ENCODE peak calls at places on chromosomes 16 and 17, in ten cellular contexts. One of them, this sample, is unnamed.
A peak's percentile ranks its signal among the peaks of the same experiment; 100 is the strongest.

GRCh38 chr16:58124601-58124915 is 4.6 kb downstream of the CFAP20 start:
- DNase-seq in stimulated activated CD4-positive, alpha-beta T cell treated with anti-CD3 and anti-CD28 coated beads, Interleukin-1b, Interleukin-23, amount 100 ng/mL, for 24 hours: no peak
- DNase-seq in hypothalamus: no peak
- DNase-seq in GDM1: no peak
- DNase-seq in cardiac muscle cell: no peak
- DNase-seq in hepatic stellate cell: no peak
- DNase-seq in EL: peak; percentile 47
- DNase-seq in effector memory CD4-positive, alpha-beta T cell: no peak
- DNase-seq in nephron progenitor cell: no peak
- DNase-seq in activated effector memory CD4-positive, alpha-beta T cell treated with Interleukin-2 at 50 U/mL for 16 hours: no peak
- DNase-seq in this sample: no peak

GRCh38 chr16:75382611-75383010 is 50.7 kb downstream of the CFDP1 start:
- DNase-seq in stimulated activated CD4-positive, alpha-beta T cell treated with anti-CD3 and anti-CD28 coated beads, Interleukin-1b, Interleukin-23, amount 100 ng/mL, for 24 hours: no peak
- DNase-seq in hypothalamus: no peak
- DNase-seq in GDM1: no peak
- DNase-seq in cardiac muscle cell: no peak
- DNase-seq in hepatic stellate cell: no peak
- DNase-seq in EL: no peak
- DNase-seq in effector memory CD4-positive, alpha-beta T cell: no peak
- DNase-seq in nephron progenitor cell: no peak
- DNase-seq in activated effector memory CD4-positive, alpha-beta T cell treated with Interleukin-2 at 50 U/mL for 16 hours: no peak
- DNase-seq in this sample: no peak

GRCh38 chr17:40122944-40123810 is 1.4 kb downstream of the MSL1 start:
- DNase-seq in stimulated activated CD4-positive, alpha-beta T cell treated with anti-CD3 and anti-CD28 coated beads, Interleukin-1b, Interleukin-23, amount 100 ng/mL, for 24 hours: no peak
- DNase-seq in hypothalamus: peak; percentile 38
- DNase-seq in GDM1: peak; percentile 27
- DNase-seq in cardiac muscle cell: peak; percentile 73
- DNase-seq in hepatic stellate cell: peak; percentile 67
- DNase-seq in EL: peak; percentile 55
- DNase-seq in effector memory CD4-positive, alpha-beta T cell: peak; percentile 27
- DNase-seq in nephron progenitor cell: peak; percentile 75
- DNase-seq in activated effector memory CD4-positive, alpha-beta T cell treated with Interleukin-2 at 50 U/mL for 16 hours: peak; percentile 31
- DNase-seq in this sample: no peak

GRCh38 chr16:3520398-3520797 is 19.6 kb downstream of the CLUAP1 start:
- DNase-seq in stimulated activated CD4-positive, alpha-beta T cell treated with anti-CD3 and anti-CD28 coated beads, Interleukin-1b, Interleukin-23, amount 100 ng/mL, for 24 hours: no peak
- DNase-seq in hypothalamus: no peak
- DNase-seq in GDM1: no peak
- DNase-seq in cardiac muscle cell: no peak
- DNase-seq in hepatic stellate cell: no peak
- DNase-seq in EL: no peak
- DNase-seq in effector memory CD4-positive, alpha-beta T cell: no peak
- DNase-seq in nephron progenitor cell: no peak
- DNase-seq in activated effector memory CD4-positive, alpha-beta T cell treated with Interleukin-2 at 50 U/mL for 16 hours: no peak
- DNase-seq in this sample: no peak

GRCh38 chr16:85220125-85220839 is 108.0 kb upstream of the CIBAR2 start:
- DNase-seq in stimulated activated CD4-positive, alpha-beta T cell treated with anti-CD3 and anti-CD28 coated beads, Interleukin-1b, Interleukin-23, amount 100 ng/mL, for 24 hours: no peak
- DNase-seq in hypothalamus: peak; percentile 69
- DNase-seq in GDM1: no peak
- DNase-seq in cardiac muscle cell: no peak
- DNase-seq in hepatic stellate cell: peak; percentile 82
- DNase-seq in EL: peak; percentile 69
- DNase-seq in effector memory CD4-positive, alpha-beta T cell: no peak
- DNase-seq in nephron progenitor cell: peak; percentile 79
- DNase-seq in activated effector memory CD4-positive, alpha-beta T cell treated with Interleukin-2 at 50 U/mL for 16 hours: no peak
- DNase-seq in this sample: no peak

GRCh38 chr17:63413128-63413527 is 33.0 kb downstream of the CYB561 start:
- DNase-seq in stimulated activated CD4-positive, alpha-beta T cell treated with anti-CD3 and anti-CD28 coated beads, Interleukin-1b, Interleukin-23, amount 100 ng/mL, for 24 hours: no peak
- DNase-seq in hypothalamus: no peak
- DNase-seq in GDM1: no peak
- DNase-seq in cardiac muscle cell: no peak
- DNase-seq in hepatic stellate cell: no peak
- DNase-seq in EL: no peak
- DNase-seq in effector memory CD4-positive, alpha-beta T cell: no peak
- DNase-seq in nephron progenitor cell: no peak
- DNase-seq in activated effector memory CD4-positive, alpha-beta T cell treated with Interleukin-2 at 50 U/mL for 16 hours: no peak
- DNase-seq in this sample: no peak

GRCh38 chr16:13070268-13070667 is 168.9 kb downstream of the SHISA9 start:
- DNase-seq in stimulated activated CD4-positive, alpha-beta T cell treated with anti-CD3 and anti-CD28 coated beads, Interleukin-1b, Interleukin-23, amount 100 ng/mL, for 24 hours: no peak
- DNase-seq in hypothalamus: peak; percentile 58
- DNase-seq in GDM1: no peak
- DNase-seq in cardiac muscle cell: no peak
- DNase-seq in hepatic stellate cell: no peak
- DNase-seq in EL: no peak
- DNase-seq in effector memory CD4-positive, alpha-beta T cell: no peak
- DNase-seq in nephron progenitor cell: peak; percentile 21
- DNase-seq in activated effector memory CD4-positive, alpha-beta T cell treated with Interleukin-2 at 50 U/mL for 16 hours: no peak
- DNase-seq in this sample: no peak

GRCh38 chr16:80689487-80689886 is 114.9 kb downstream of the CDYL2 start:
- DNase-seq in stimulated activated CD4-positive, alpha-beta T cell treated with anti-CD3 and anti-CD28 coated beads, Interleukin-1b, Interleukin-23, amount 100 ng/mL, for 24 hours: no peak
- DNase-seq in hypothalamus: no peak
- DNase-seq in GDM1: no peak
- DNase-seq in cardiac muscle cell: no peak
- DNase-seq in hepatic stellate cell: no peak
- DNase-seq in EL: no peak
- DNase-seq in effector memory CD4-positive, alpha-beta T cell: no peak
- DNase-seq in nephron progenitor cell: no peak
- DNase-seq in activated effector memory CD4-positive, alpha-beta T cell treated with Interleukin-2 at 50 U/mL for 16 hours: no peak
- DNase-seq in this sample: no peak

GRCh38 chr17:66873962-66874361 is 39.0 kb downstream of the CACNG5 start:
- DNase-seq in stimulated activated CD4-positive, alpha-beta T cell treated with anti-CD3 and anti-CD28 coated beads, Interleukin-1b, Interleukin-23, amount 100 ng/mL, for 24 hours: no peak
- DNase-seq in hypothalamus: no peak
- DNase-seq in GDM1: no peak
- DNase-seq in cardiac muscle cell: no peak
- DNase-seq in hepatic stellate cell: no peak
- DNase-seq in EL: no peak
- DNase-seq in effector memory CD4-positive, alpha-beta T cell: no peak
- DNase-seq in nephron progenitor cell: no peak
- DNase-seq in activated effector memory CD4-positive, alpha-beta T cell treated with Interleukin-2 at 50 U/mL for 16 hours: no peak
- DNase-seq in this sample: no peak

GRCh38 chr16:49592507-49593422 is 219.2 kb downstream of the C16orf78 start:
- DNase-seq in stimulated activated CD4-positive, alpha-beta T cell treated with anti-CD3 and anti-CD28 coated beads, Interleukin-1b, Interleukin-23, amount 100 ng/mL, for 24 hours: peak; percentile 15
- DNase-seq in hypothalamus: peak; percentile 17
- DNase-seq in GDM1: no peak
- DNase-seq in cardiac muscle cell: peak; percentile 44
- DNase-seq in hepatic stellate cell: peak; percentile 66
- DNase-seq in EL: peak; percentile 17
- DNase-seq in effector memory CD4-positive, alpha-beta T cell: no peak
- DNase-seq in nephron progenitor cell: peak; percentile 60
- DNase-seq in activated effector memory CD4-positive, alpha-beta T cell treated with Interleukin-2 at 50 U/mL for 16 hours: peak; percentile 2
- DNase-seq in this sample: peak; percentile 9

GRCh38 chr17:20121359-20122235 is 112.4 kb downstream of the SPECC1 start:
- DNase-seq in stimulated activated CD4-positive, alpha-beta T cell treated with anti-CD3 and anti-CD28 coated beads, Interleukin-1b, Interleukin-23, amount 100 ng/mL, for 24 hours: peak; percentile 42
- DNase-seq in hypothalamus: peak; percentile 50
- DNase-seq in GDM1: peak; percentile 9
- DNase-seq in cardiac muscle cell: peak; percentile 75
- DNase-seq in hepatic stellate cell: peak; percentile 68
- DNase-seq in EL: peak; percentile 58
- DNase-seq in effector memory CD4-positive, alpha-beta T cell: peak; percentile 19
- DNase-seq in nephron progenitor cell: peak; percentile 78
- DNase-seq in activated effector memory CD4-positive, alpha-beta T cell treated with Interleukin-2 at 50 U/mL for 16 hours: peak; percentile 41
- DNase-seq in this sample: peak; percentile 56

GRCh38 chr17:45320349-45320930 is 3.6 kb upstream of the MAP3K14 start:
- DNase-seq in stimulated activated CD4-positive, alpha-beta T cell treated with anti-CD3 and anti-CD28 coated beads, Interleukin-1b, Interleukin-23, amount 100 ng/mL, for 24 hours: no peak
- DNase-seq in hypothalamus: no peak
- DNase-seq in GDM1: no peak
- DNase-seq in cardiac muscle cell: no peak
- DNase-seq in hepatic stellate cell: no peak
- DNase-seq in EL: peak; percentile 81
- DNase-seq in effector memory CD4-positive, alpha-beta T cell: no peak
- DNase-seq in nephron progenitor cell: no peak
- DNase-seq in activated effector memory CD4-positive, alpha-beta T cell treated with Interleukin-2 at 50 U/mL for 16 hours: no peak
- DNase-seq in this sample: no peak

GRCh38 chr17:64269687-64270649 is 6.9 kb upstream of the TEX2 start:
- DNase-seq in stimulated activated CD4-positive, alpha-beta T cell treated with anti-CD3 and anti-CD28 coated beads, Interleukin-1b, Interleukin-23, amount 100 ng/mL, for 24 hours: no peak
- DNase-seq in hypothalamus: peak; percentile 53
- DNase-seq in GDM1: no peak
- DNase-seq in cardiac muscle cell: no peak
- DNase-seq in hepatic stellate cell: no peak
- DNase-seq in EL: no peak
- DNase-seq in effector memory CD4-positive, alpha-beta T cell: no peak
- DNase-seq in nephron progenitor cell: no peak
- DNase-seq in activated effector memory CD4-positive, alpha-beta T cell treated with Interleukin-2 at 50 U/mL for 16 hours: no peak
- DNase-seq in this sample: no peak

GRCh38 chr17:61325382-61326073 is 74.1 kb upstream of the TBX2 start:
- DNase-seq in stimulated activated CD4-positive, alpha-beta T cell treated with anti-CD3 and anti-CD28 coated beads, Interleukin-1b, Interleukin-23, amount 100 ng/mL, for 24 hours: no peak
- DNase-seq in hypothalamus: no peak
- DNase-seq in GDM1: no peak
- DNase-seq in cardiac muscle cell: peak; percentile 36
- DNase-seq in hepatic stellate cell: peak; percentile 47
- DNase-seq in EL: peak; percentile 75
- DNase-seq in effector memory CD4-positive, alpha-beta T cell: no peak
- DNase-seq in nephron progenitor cell: peak; percentile 48
- DNase-seq in activated effector memory CD4-positive, alpha-beta T cell treated with Interleukin-2 at 50 U/mL for 16 hours: no peak
- DNase-seq in this sample: no peak

GRCh38 chr16:1899641-1900451 is 18.4 kb downstream of the HS3ST6 start:
- DNase-seq in stimulated activated CD4-positive, alpha-beta T cell treated with anti-CD3 and anti-CD28 coated beads, Interleukin-1b, Interleukin-23, amount 100 ng/mL, for 24 hours: no peak
- DNase-seq in hypothalamus: no peak
- DNase-seq in GDM1: no peak
- DNase-seq in cardiac muscle cell: no peak
- DNase-seq in hepatic stellate cell: no peak
- DNase-seq in EL: no peak
- DNase-seq in effector memory CD4-positive, alpha-beta T cell: no peak
- DNase-seq in nephron progenitor cell: no peak
- DNase-seq in activated effector memory CD4-positive, alpha-beta T cell treated with Interleukin-2 at 50 U/mL for 16 hours: no peak
- DNase-seq in this sample: no peak

GRCh38 chr16:46747777-46748651 is at the start of gene MYLK3:
- DNase-seq in stimulated activated CD4-positive, alpha-beta T cell treated with anti-CD3 and anti-CD28 coated beads, Interleukin-1b, Interleukin-23, amount 100 ng/mL, for 24 hours: no peak
- DNase-seq in hypothalamus: no peak
- DNase-seq in GDM1: no peak
- DNase-seq in cardiac muscle cell: peak; percentile 95
- DNase-seq in hepatic stellate cell: no peak
- DNase-seq in EL: peak; percentile 8
- DNase-seq in effector memory CD4-positive, alpha-beta T cell: no peak
- DNase-seq in nephron progenitor cell: no peak
- DNase-seq in activated effector memory CD4-positive, alpha-beta T cell treated with Interleukin-2 at 50 U/mL for 16 hours: no peak
- DNase-seq in this sample: no peak

GRCh38 chr17:1997587-1998425 is 27.3 kb downstream of the RTN4RL1 start:
- DNase-seq in stimulated activated CD4-positive, alpha-beta T cell treated with anti-CD3 and anti-CD28 coated beads, Interleukin-1b, Interleukin-23, amount 100 ng/mL, for 24 hours: no peak
- DNase-seq in hypothalamus: no peak
- DNase-seq in GDM1: no peak
- DNase-seq in cardiac muscle cell: peak; percentile 42
- DNase-seq in hepatic stellate cell: no peak
- DNase-seq in EL: no peak
- DNase-seq in effector memory CD4-positive, alpha-beta T cell: no peak
- DNase-seq in nephron progenitor cell: peak; percentile 59
- DNase-seq in activated effector memory CD4-positive, alpha-beta T cell treated with Interleukin-2 at 50 U/mL for 16 hours: no peak
- DNase-seq in this sample: no peak

GRCh38 chr16:57810197-57811024 is 8.1 kb upstream of the KIFC3 start:
- DNase-seq in stimulated activated CD4-positive, alpha-beta T cell treated with anti-CD3 and anti-CD28 coated beads, Interleukin-1b, Interleukin-23, amount 100 ng/mL, for 24 hours: peak; percentile 58
- DNase-seq in hypothalamus: peak; percentile 36
- DNase-seq in GDM1: peak; percentile 71
- DNase-seq in cardiac muscle cell: no peak
- DNase-seq in hepatic stellate cell: peak; percentile 38
- DNase-seq in EL: peak; percentile 91
- DNase-seq in effector memory CD4-positive, alpha-beta T cell: peak; percentile 78
- DNase-seq in nephron progenitor cell: peak; percentile 36
- DNase-seq in activated effector memory CD4-positive, alpha-beta T cell treated with Interleukin-2 at 50 U/mL for 16 hours: peak; percentile 78
- DNase-seq in this sample: peak; percentile 99

GRCh38 chr16:81519298-81520150 is 74.9 kb downstream of the CMIP start:
- DNase-seq in stimulated activated CD4-positive, alpha-beta T cell treated with anti-CD3 and anti-CD28 coated beads, Interleukin-1b, Interleukin-23, amount 100 ng/mL, for 24 hours: no peak
- DNase-seq in hypothalamus: no peak
- DNase-seq in GDM1: no peak
- DNase-seq in cardiac muscle cell: no peak
- DNase-seq in hepatic stellate cell: no peak
- DNase-seq in EL: peak; percentile 41
- DNase-seq in effector memory CD4-positive, alpha-beta T cell: no peak
- DNase-seq in nephron progenitor cell: no peak
- DNase-seq in activated effector memory CD4-positive, alpha-beta T cell treated with Interleukin-2 at 50 U/mL for 16 hours: no peak
- DNase-seq in this sample: no peak

GRCh38 chr17:81412490-81413093 is 17.3 kb downstream of the BAHCC1 start:
- DNase-seq in stimulated activated CD4-positive, alpha-beta T cell treated with anti-CD3 and anti-CD28 coated beads, Interleukin-1b, Interleukin-23, amount 100 ng/mL, for 24 hours: peak; percentile 27
- DNase-seq in hypothalamus: no peak
- DNase-seq in GDM1: no peak
- DNase-seq in cardiac muscle cell: no peak
- DNase-seq in hepatic stellate cell: no peak
- DNase-seq in EL: no peak
- DNase-seq in effector memory CD4-positive, alpha-beta T cell: peak; percentile 25
- DNase-seq in nephron progenitor cell: no peak
- DNase-seq in activated effector memory CD4-positive, alpha-beta T cell treated with Interleukin-2 at 50 U/mL for 16 hours: peak; percentile 46
- DNase-seq in this sample: no peak

GRCh38 chr17:4583796-4584124 is 569 bp upstream of the SMTNL2 start:
- DNase-seq in stimulated activated CD4-positive, alpha-beta T cell treated with anti-CD3 and anti-CD28 coated beads, Interleukin-1b, Interleukin-23, amount 100 ng/mL, for 24 hours: no peak
- DNase-seq in hypothalamus: no peak
- DNase-seq in GDM1: no peak
- DNase-seq in cardiac muscle cell: peak; percentile 83
- DNase-seq in hepatic stellate cell: peak; percentile 47
- DNase-seq in EL: peak; percentile 20
- DNase-seq in effector memory CD4-positive, alpha-beta T cell: no peak
- DNase-seq in nephron progenitor cell: peak; percentile 55
- DNase-seq in activated effector memory CD4-positive, alpha-beta T cell treated with Interleukin-2 at 50 U/mL for 16 hours: no peak
- DNase-seq in this sample: peak; percentile 30

GRCh38 chr16:56824335-56824734 is 40.7 kb upstream of the SLC12A3 start:
- DNase-seq in stimulated activated CD4-positive, alpha-beta T cell treated with anti-CD3 and anti-CD28 coated beads, Interleukin-1b, Interleukin-23, amount 100 ng/mL, for 24 hours: no peak
- DNase-seq in hypothalamus: peak; percentile 14
- DNase-seq in GDM1: no peak
- DNase-seq in cardiac muscle cell: no peak
- DNase-seq in hepatic stellate cell: peak; percentile 18
- DNase-seq in EL: no peak
- DNase-seq in effector memory CD4-positive, alpha-beta T cell: no peak
- DNase-seq in nephron progenitor cell: no peak
- DNase-seq in activated effector memory CD4-positive, alpha-beta T cell treated with Interleukin-2 at 50 U/mL for 16 hours: no peak
- DNase-seq in this sample: peak; percentile 58

GRCh38 chr17:72567774-72568173 is 447.0 kb downstream of the SOX9 start:
- DNase-seq in stimulated activated CD4-positive, alpha-beta T cell treated with anti-CD3 and anti-CD28 coated beads, Interleukin-1b, Interleukin-23, amount 100 ng/mL, for 24 hours: no peak
- DNase-seq in hypothalamus: no peak
- DNase-seq in GDM1: no peak
- DNase-seq in cardiac muscle cell: no peak
- DNase-seq in hepatic stellate cell: no peak
- DNase-seq in EL: no peak
- DNase-seq in effector memory CD4-positive, alpha-beta T cell: no peak
- DNase-seq in nephron progenitor cell: no peak
- DNase-seq in activated effector memory CD4-positive, alpha-beta T cell treated with Interleukin-2 at 50 U/mL for 16 hours: no peak
- DNase-seq in this sample: no peak

GRCh38 chr17:46848534-46848933 is 2.8 kb upstream of the WNT9B start:
- DNase-seq in stimulated activated CD4-positive, alpha-beta T cell treated with anti-CD3 and anti-CD28 coated beads, Interleukin-1b, Interleukin-23, amount 100 ng/mL, for 24 hours: no peak
- DNase-seq in hypothalamus: no peak
- DNase-seq in GDM1: no peak
- DNase-seq in cardiac muscle cell: no peak
- DNase-seq in hepatic stellate cell: no peak
- DNase-seq in EL: no peak
- DNase-seq in effector memory CD4-positive, alpha-beta T cell: no peak
- DNase-seq in nephron progenitor cell: no peak
- DNase-seq in activated effector memory CD4-positive, alpha-beta T cell treated with Interleukin-2 at 50 U/mL for 16 hours: no peak
- DNase-seq in this sample: no peak

GRCh38 chr16:87835882-87836331 is 33.4 kb downstream of the SLC7A5 start:
- DNase-seq in stimulated activated CD4-positive, alpha-beta T cell treated with anti-CD3 and anti-CD28 coated beads, Interleukin-1b, Interleukin-23, amount 100 ng/mL, for 24 hours: no peak
- DNase-seq in hypothalamus: no peak
- DNase-seq in GDM1: no peak
- DNase-seq in cardiac muscle cell: no peak
- DNase-seq in hepatic stellate cell: no peak
- DNase-seq in EL: no peak
- DNase-seq in effector memory CD4-positive, alpha-beta T cell: no peak
- DNase-seq in nephron progenitor cell: no peak
- DNase-seq in activated effector memory CD4-positive, alpha-beta T cell treated with Interleukin-2 at 50 U/mL for 16 hours: no peak
- DNase-seq in this sample: no peak

GRCh38 chr17:80101946-80102706 is 745 bp downstream of the GAA start:
- DNase-seq in stimulated activated CD4-positive, alpha-beta T cell treated with anti-CD3 and anti-CD28 coated beads, Interleukin-1b, Interleukin-23, amount 100 ng/mL, for 24 hours: no peak
- DNase-seq in hypothalamus: peak; percentile 41
- DNase-seq in GDM1: no peak
- DNase-seq in cardiac muscle cell: peak; percentile 30
- DNase-seq in hepatic stellate cell: peak; percentile 51
- DNase-seq in EL: peak; percentile 31
- DNase-seq in effector memory CD4-positive, alpha-beta T cell: no peak
- DNase-seq in nephron progenitor cell: peak; percentile 35
- DNase-seq in activated effector memory CD4-positive, alpha-beta T cell treated with Interleukin-2 at 50 U/mL for 16 hours: no peak
- DNase-seq in this sample: no peak

This sample was measured in NCI-H460.